ENCODE peak calls at places on chromosome 19, in nine cellular contexts. One of them, this sample, is unnamed.

GRCh38 chr19:41657157-41657556 is 30.3 kb upstream of the CEACAM4 start:
- DNase-seq in ovary: no peak
- DNase-seq in right lobe of liver: no peak
- DNase-seq in endothelial cell of umbilical vein: no peak
- DNase-seq in spleen: no peak
- DNase-seq in A549: no peak
- DNase-seq in K562: no peak
- DNase-seq in GM12878: no peak
- DNase-seq in heart left ventricle: no peak
- DNase-seq in this sample: no peak

GRCh38 chr19:2249880-2250764 is 999 bp downstream of the AMH start:
- DNase-seq in endothelial cell of umbilical vein: no peak
- DNase-seq in right lobe of liver: no peak
- DNase-seq in K562: no peak
- DNase-seq in GM12878: no peak
- DNase-seq in spleen: no peak
- DNase-seq in A549: no peak
- DNase-seq in heart left ventricle: no peak
- DNase-seq in ovary: no peak
- DNase-seq in this sample: no peak

GRCh38 chr19:9885077-9885552 is 50.0 kb downstream of the PIN1 start:
- DNase-seq in A549: no peak
- DNase-seq in heart left ventricle: peak
- DNase-seq in right lobe of liver: no peak
- DNase-seq in GM12878: no peak
- DNase-seq in K562: no peak
- DNase-seq in endothelial cell of umbilical vein: no peak
- DNase-seq in ovary: peak
- DNase-seq in spleen: no peak
- DNase-seq in this sample: no peak

GRCh38 chr19:41530761-41531301 is 45.1 kb upstream of the CEACAM21 start:
- DNase-seq in A549: no peak
- DNase-seq in heart left ventricle: no peak
- DNase-seq in endothelial cell of umbilical vein: peak
- DNase-seq in GM12878: no peak
- DNase-seq in spleen: no peak
- DNase-seq in K562: no peak
- DNase-seq in ovary: no peak
- DNase-seq in right lobe of liver: no peak
- DNase-seq in this sample: no peak

GRCh38 chr19:44548736-44549135 is 19.3 kb upstream of the CEACAM20 start:
- DNase-seq in endothelial cell of umbilical vein: no peak
- DNase-seq in heart left ventricle: no peak
- DNase-seq in K562: no peak
- DNase-seq in right lobe of liver: no peak
- DNase-seq in spleen: no peak
- DNase-seq in GM12878: no peak
- DNase-seq in A549: no peak
- DNase-seq in ovary: no peak
- DNase-seq in this sample: no peak

GRCh38 chr19:3471954-3472655 is 8.2 kb downstream of the SMIM24 start:
- DNase-seq in right lobe of liver: no peak
- DNase-seq in spleen: no peak
- DNase-seq in endothelial cell of umbilical vein: peak
- DNase-seq in GM12878: no peak
- DNase-seq in K562: peak
- DNase-seq in heart left ventricle: peak
- DNase-seq in A549: no peak
- DNase-seq in ovary: no peak
- DNase-seq in this sample: no peak

GRCh38 chr19:52646571-52647222 is 8.5 kb upstream of the ZNF83 start:
- DNase-seq in GM12878: no peak
- DNase-seq in ovary: no peak
- DNase-seq in right lobe of liver: no peak
- DNase-seq in K562: no peak
- DNase-seq in heart left ventricle: no peak
- DNase-seq in endothelial cell of umbilical vein: no peak
- DNase-seq in spleen: no peak
- DNase-seq in A549: no peak
- DNase-seq in this sample: no peak

GRCh38 chr19:28239270-28239669 is 973.7 kb downstream of the UQCRFS1 start:
- DNase-seq in K562: peak
- DNase-seq in endothelial cell of umbilical vein: no peak
- DNase-seq in heart left ventricle: no peak
- DNase-seq in right lobe of liver: no peak
- DNase-seq in GM12878: no peak
- DNase-seq in ovary: no peak
- DNase-seq in A549: no peak
- DNase-seq in spleen: no peak
- DNase-seq in this sample: no peak

GRCh38 chr19:11460207-11460606 is 20.6 kb downstream of the ELAVL3 start:
- DNase-seq in K562: peak
- DNase-seq in GM12878: no peak
- DNase-seq in ovary: no peak
- DNase-seq in heart left ventricle: no peak
- DNase-seq in A549: no peak
- DNase-seq in endothelial cell of umbilical vein: no peak
- DNase-seq in spleen: no peak
- DNase-seq in right lobe of liver: no peak
- DNase-seq in this sample: no peak

GRCh38 chr19:49665301-49666119 is at the start of the genes BCL2L12 and IRF3:
- DNase-seq in A549: peak
- DNase-seq in ovary: peak
- DNase-seq in spleen: peak
- DNase-seq in K562: peak
- DNase-seq in heart left ventricle: peak
- DNase-seq in right lobe of liver: peak
- DNase-seq in GM12878: peak
- DNase-seq in endothelial cell of umbilical vein: peak
- DNase-seq in this sample: peak

GRCh38 chr19:49663224-49663623 is 2.4 kb downstream of the IRF3 start:
- DNase-seq in K562: no peak
- DNase-seq in GM12878: no peak
- DNase-seq in endothelial cell of umbilical vein: no peak
- DNase-seq in spleen: no peak
- DNase-seq in ovary: no peak
- DNase-seq in right lobe of liver: no peak
- DNase-seq in heart left ventricle: no peak
- DNase-seq in A549: no peak
- DNase-seq in this sample: no peak

GRCh38 chr19:49662011-49662410 is 3.6 kb downstream of the IRF3 start:
- DNase-seq in right lobe of liver: no peak
- DNase-seq in K562: no peak
- DNase-seq in A549: no peak
- DNase-seq in GM12878: no peak
- DNase-seq in spleen: no peak
- DNase-seq in ovary: no peak
- DNase-seq in endothelial cell of umbilical vein: no peak
- DNase-seq in heart left ventricle: no peak
- DNase-seq in this sample: no peak

GRCh38 chr19:49666120-49666444 is 349 bp downstream of the BCL2L12 start:
- DNase-seq in A549: no peak
- DNase-seq in right lobe of liver: no peak
- DNase-seq in heart left ventricle: no peak
- DNase-seq in K562: no peak
- DNase-seq in endothelial cell of umbilical vein: no peak
- DNase-seq in spleen: no peak
- DNase-seq in ovary: no peak
- DNase-seq in GM12878: no peak
- DNase-seq in this sample: no peak

DNA sequence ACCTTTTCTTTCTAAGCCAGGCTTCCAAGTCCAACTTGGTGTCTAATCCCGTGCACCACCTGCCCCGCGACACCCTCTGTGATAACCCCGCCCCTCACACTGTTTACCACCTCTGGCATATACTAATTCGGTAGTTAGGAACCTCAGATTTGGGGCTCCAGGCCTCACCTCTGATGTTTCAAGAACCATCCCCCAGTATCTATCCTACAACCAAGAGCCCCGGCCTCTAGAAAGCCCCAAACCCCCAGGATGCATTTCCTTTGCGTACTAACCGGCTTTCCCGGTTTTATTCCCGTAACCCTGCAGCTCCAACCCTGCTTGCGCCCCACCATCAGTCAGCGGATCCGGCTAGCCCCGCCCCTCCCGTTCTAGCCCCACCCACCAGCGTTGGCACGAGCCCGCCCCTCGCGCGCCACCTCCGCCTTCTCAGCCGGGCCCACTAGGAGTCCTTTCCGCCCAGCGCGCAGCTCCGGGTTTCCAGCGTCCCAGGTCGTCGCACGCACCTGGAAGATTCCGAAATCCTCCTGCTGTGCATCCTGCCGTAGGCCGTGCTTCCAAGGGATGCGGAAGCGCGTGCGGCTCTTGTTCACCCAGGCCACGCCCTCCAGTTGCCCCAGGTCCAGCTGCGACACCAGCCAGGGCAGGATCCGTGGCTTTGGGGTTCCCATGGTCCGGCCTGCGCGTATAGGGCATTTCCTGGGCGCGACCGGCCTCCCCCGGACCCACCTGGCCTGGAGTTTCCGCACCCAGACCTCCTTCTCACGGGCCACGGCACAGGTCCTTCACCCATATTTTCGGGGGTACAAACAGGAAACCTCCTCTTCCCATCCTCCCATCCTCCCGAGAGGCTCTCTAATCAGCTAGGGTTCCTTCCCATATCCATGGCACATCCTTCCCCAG is 1.2 kb downstream of the IRF3 start:
- DNase-seq in spleen: peak
- DNase-seq in endothelial cell of umbilical vein: peak
- DNase-seq in GM12878: no peak
- DNase-seq in right lobe of liver: peak
- DNase-seq in K562: peak
- DNase-seq in A549: peak
- DNase-seq in ovary: peak
- DNase-seq in heart left ventricle: peak
- DNase-seq in this sample: peak
- H3K27ac ChIP-seq in spleen: peak
- H3K27ac ChIP-seq in endothelial cell of umbilical vein: peak
- H3K27ac ChIP-seq in GM12878: peak
- H3K27ac ChIP-seq in right lobe of liver: peak
- H3K27ac ChIP-seq in K562: peak
- H3K27ac ChIP-seq in A549: peak
- H3K27ac ChIP-seq in ovary: peak
- H3K27ac ChIP-seq in heart left ventricle: peak
- H3K27ac ChIP-seq in this sample: peak

GRCh38 chr19:56097306-56097705 is 23.8 kb downstream of the ZNF787 start:
- DNase-seq in heart left ventricle: no peak
- DNase-seq in A549: no peak
- DNase-seq in right lobe of liver: no peak
- DNase-seq in ovary: no peak
- DNase-seq in GM12878: no peak
- DNase-seq in spleen: peak
- DNase-seq in endothelial cell of umbilical vein: no peak
- DNase-seq in K562: no peak
- DNase-seq in this sample: no peak
- TF ChIP-seq POLR2A in heart left ventricle: no peak
- TF ChIP-seq POLR2A in A549: no peak
- TF ChIP-seq POLR2A in right lobe of liver: no peak
- TF ChIP-seq POLR2A in ovary: no peak
- TF ChIP-seq POLR2A in GM12878: no peak
- TF ChIP-seq POLR2A in spleen: no peak
- TF ChIP-seq POLR2A in endothelial cell of umbilical vein: no peak
- TF ChIP-seq POLR2A in K562: no peak
- TF ChIP-seq POLR2A in this sample: no peak

GRCh38 chr19:46733693-46734240 is 12.1 kb upstream of the FKRP start:
- DNase-seq in heart left ventricle: no peak
- DNase-seq in GM12878: no peak
- DNase-seq in right lobe of liver: no peak
- DNase-seq in spleen: peak
- DNase-seq in endothelial cell of umbilical vein: no peak
- DNase-seq in ovary: no peak
- DNase-seq in A549: no peak
- DNase-seq in K562: no peak
- DNase-seq in this sample: no peak

GRCh38 chr19:46731007-46731501 is 14.1 kb upstream of the PRKD2 start:
- DNase-seq in heart left ventricle: peak
- DNase-seq in spleen: peak
- DNase-seq in right lobe of liver: no peak
- DNase-seq in endothelial cell of umbilical vein: peak
- DNase-seq in ovary: no peak
- DNase-seq in A549: peak
- DNase-seq in K562: peak
- DNase-seq in GM12878: no peak
- DNase-seq in this sample: no peak

GRCh38 chr19:46732966-46733692 is 12.7 kb upstream of the FKRP start:
- DNase-seq in right lobe of liver: no peak
- DNase-seq in ovary: no peak
- DNase-seq in heart left ventricle: peak
- DNase-seq in spleen: peak
- DNase-seq in endothelial cell of umbilical vein: no peak
- DNase-seq in GM12878: no peak
- DNase-seq in A549: peak
- DNase-seq in K562: no peak
- DNase-seq in this sample: peak

GRCh38 chr19:46731584-46731983 is 14.3 kb upstream of the FKRP start:
- DNase-seq in K562: no peak
- DNase-seq in GM12878: no peak
- DNase-seq in spleen: peak
- DNase-seq in ovary: no peak
- DNase-seq in endothelial cell of umbilical vein: no peak
- DNase-seq in A549: no peak
- DNase-seq in heart left ventricle: no peak
- DNase-seq in right lobe of liver: no peak
- DNase-seq in this sample: no peak

DNA sequence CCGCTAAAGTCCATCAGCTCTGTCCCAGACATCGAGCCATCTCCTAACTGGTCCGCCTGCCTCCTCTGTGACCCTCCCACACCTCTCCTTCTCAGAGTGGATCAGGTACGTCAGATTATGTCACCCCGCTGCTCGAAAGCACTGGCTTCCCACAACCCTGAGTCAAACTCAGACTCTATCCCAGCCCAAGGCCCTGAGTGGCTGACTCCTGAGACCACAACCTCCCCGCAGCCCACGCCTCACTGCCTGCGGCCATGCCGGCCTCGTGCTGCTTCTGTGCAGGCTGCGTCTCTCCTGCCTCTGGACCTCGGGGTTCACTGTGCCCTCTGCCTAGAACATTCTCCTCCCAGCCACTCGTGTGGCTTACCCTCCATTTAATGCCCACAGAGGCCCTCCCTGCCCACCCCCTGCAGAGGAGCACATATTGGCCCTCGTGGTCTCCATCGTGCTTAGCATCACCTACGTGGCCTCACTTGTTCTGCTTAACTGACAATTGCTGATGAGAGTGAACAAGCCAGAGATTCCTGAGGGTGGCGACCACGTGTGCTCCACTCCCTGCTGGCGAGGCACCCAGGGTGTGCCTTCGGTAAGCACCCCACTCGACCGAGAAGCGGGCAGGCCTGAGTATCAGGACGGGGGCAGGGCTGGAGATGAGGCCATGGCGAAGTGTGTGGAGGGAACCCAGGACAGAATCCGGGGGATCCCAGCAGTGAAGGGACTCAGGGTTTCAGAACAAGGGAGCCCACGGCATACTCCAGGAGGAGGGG is 13.5 kb upstream of the FKRP start:
- DNase-seq in GM12878: no peak
- DNase-seq in K562: no peak
- DNase-seq in endothelial cell of umbilical vein: no peak
- DNase-seq in spleen: peak
- DNase-seq in A549: no peak
- DNase-seq in ovary: no peak
- DNase-seq in heart left ventricle: no peak
- DNase-seq in right lobe of liver: no peak
- DNase-seq in this sample: no peak
- H3K27ac ChIP-seq in GM12878: no peak
- H3K27ac ChIP-seq in K562: peak
- H3K27ac ChIP-seq in endothelial cell of umbilical vein: peak
- H3K27ac ChIP-seq in spleen: peak
- H3K27ac ChIP-seq in A549: peak
- H3K27ac ChIP-seq in ovary: no peak
- H3K27ac ChIP-seq in heart left ventricle: no peak
- H3K27ac ChIP-seq in right lobe of liver: no peak
- H3K27ac ChIP-seq in this sample: no peak

GRCh38 chr19:12881172-12881808 is at the start of gene DNASE2:
- DNase-seq in right lobe of liver: peak
- DNase-seq in A549: peak
- DNase-seq in endothelial cell of umbilical vein: peak
- DNase-seq in heart left ventricle: peak
- DNase-seq in K562: peak
- DNase-seq in ovary: peak
- DNase-seq in spleen: peak
- DNase-seq in GM12878: peak
- DNase-seq in this sample: peak
- TF ChIP-seq POLR2A in right lobe of liver: peak
- TF ChIP-seq POLR2A in A549: peak
- TF ChIP-seq POLR2A in endothelial cell of umbilical vein: peak
- TF ChIP-seq POLR2A in heart left ventricle: peak
- TF ChIP-seq POLR2A in K562: peak
- TF ChIP-seq POLR2A in ovary: peak
- TF ChIP-seq POLR2A in spleen: peak
- TF ChIP-seq POLR2A in GM12878: peak
- TF ChIP-seq POLR2A in this sample: no peak

This sample was measured in suprapubic skin.